ENCODE peak calls at places on chromosome 18, in six cellular contexts. H, P, V, L, T and I are unnamed samples.

GRCh38 chr18:54950221-54950620 is 9.0 kb downstream of the CCDC68 start:
- DNase-seq in H (no peak), P (no peak), V (no peak), L (peak; percentile 73), T (no peak), I (no peak)

GRCh38 chr18:28015671-28016070 is 161.3 kb downstream of the CDH2 start:
- DNase-seq in H (no peak), P (no peak), V (no peak), L (no peak), T (peak; percentile 29), I (no peak)

GRCh38 chr18:23307567-23308295 is 145.4 kb upstream of the RIOK3 start:
- DNase-seq in H (no peak), P (no peak), V (peak; percentile 89), L (peak; percentile 80), T (no peak), I (peak; percentile 58)

GRCh38 chr18:76565238-76566173 is 70.5 kb upstream of the ZNF516 start:
- DNase-seq in H (peak; percentile 75), P (peak; percentile 48), V (peak; percentile 92), L (peak; percentile 81), T (peak; percentile 79), I (peak; percentile 96)

GRCh38 chr18:55012041-55012440 is 52.8 kb upstream of the CCDC68 start:
- DNase-seq in H (no peak), P (no peak), V (peak; percentile 8), L (peak; percentile 48), T (no peak), I (no peak)

GRCh38 chr18:59867337-59868104 is 32.3 kb upstream of the PMAIP1 start:
- DNase-seq in H (no peak), P (no peak), V (no peak), L (no peak), T (no peak), I (no peak)

GRCh38 chr18:46333371-46334199 is 229.4 kb downstream of the HAUS1 start:
- DNase-seq in H (peak; percentile 54), P (peak; percentile 56), V (peak; percentile 10), L (no peak), T (no peak), I (no peak)

GRCh38 chr18:46155652-46156051 is 51.5 kb downstream of the HAUS1 start:
- DNase-seq in H (no peak), P (no peak), V (peak; percentile 69), L (peak; percentile 82), T (no peak), I (peak; percentile 90)

GRCh38 chr18:8084160-8084559 is 517.0 kb downstream of the PTPRM start:
- DNase-seq in H (peak; percentile 58), P (peak; percentile 55), V (peak; percentile 47), L (peak; percentile 42), T (peak; percentile 82), I (peak; percentile 46)

GRCh38 chr18:31125878-31126277 is 23.7 kb upstream of the DSC2 start:
- DNase-seq in H (no peak), P (no peak), V (no peak), L (no peak), T (no peak), I (no peak)

GRCh38 chr18:31116853-31117595 is 14.8 kb upstream of the DSC2 start:
- DNase-seq in H (no peak), P (no peak), V (no peak), L (no peak), T (no peak), I (no peak)

DNA sequence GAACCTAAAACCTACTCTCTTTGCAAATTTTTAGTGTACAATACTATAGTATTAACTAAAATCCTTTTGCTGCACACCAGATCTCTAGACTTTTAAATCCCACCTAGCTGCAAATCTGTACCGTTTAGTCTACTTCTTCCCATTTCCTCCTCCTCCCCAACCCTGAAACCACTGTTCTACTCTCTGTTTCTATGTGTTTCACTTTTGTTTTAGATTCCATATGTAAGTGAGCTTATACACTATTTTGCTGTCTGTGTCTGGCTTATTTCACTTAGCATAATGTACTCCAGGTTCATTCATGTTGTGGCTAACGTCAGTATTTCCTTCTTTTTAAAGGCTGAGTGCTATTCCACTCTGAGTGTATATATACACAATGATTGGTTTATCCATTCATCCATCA is 18.4 kb upstream of the DSC2 start:
- DNase-seq in H (no peak), P (no peak), V (no peak), L (no peak), T (no peak), I (no peak)
- H3K14ac ChIP-seq in H (no peak overlapping the region), P (no peak overlapping the region), V (no peak overlapping the region), L (no peak overlapping the region), T (no peak overlapping the region), I (no peak overlapping the region)

DNA sequence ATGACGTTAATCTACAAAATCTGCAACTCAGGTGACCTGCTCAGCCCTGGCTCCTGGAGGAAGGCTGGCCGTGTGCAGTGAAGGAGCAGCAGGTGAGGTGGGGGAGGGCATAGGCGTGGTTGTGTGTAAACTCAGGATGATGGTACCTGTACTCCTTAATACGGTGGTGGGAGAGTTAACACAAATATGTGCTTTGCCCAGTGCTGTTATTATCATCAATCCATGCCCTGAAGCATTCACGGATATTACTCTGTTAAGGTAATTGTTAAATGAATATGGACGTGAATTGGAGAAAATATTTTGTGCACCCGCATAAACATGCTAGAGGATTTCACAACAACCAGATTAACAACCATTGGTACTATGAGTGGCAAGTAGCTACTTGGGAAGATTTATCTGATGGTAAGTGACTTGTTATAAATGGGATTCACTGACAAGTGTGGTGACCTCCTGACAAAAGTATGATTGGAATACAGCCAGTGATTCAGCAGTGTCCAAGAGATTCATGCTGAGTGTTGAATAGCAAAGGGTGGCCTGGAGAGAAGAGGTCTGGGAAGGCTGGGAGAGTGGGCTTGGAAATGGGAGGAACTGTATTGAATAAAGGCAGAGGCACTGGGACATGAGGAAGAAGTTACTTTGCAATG is 194.1 kb downstream of the TPGS2 start:
- DNase-seq in H (no peak), P (no peak), V (peak; percentile 9), L (peak; percentile 89), T (no peak), I (no peak)
- H3K79me1 ChIP-seq in H (no peaks in the 10 kb centered on the region), P (no peaks in the 10 kb centered on the region), V (peaks cover 9% of the 10 kb centered on the region), L (no peaks in the 10 kb centered on the region), T (no peaks in the 10 kb centered on the region), I (no peaks in the 10 kb centered on the region)

GRCh38 chr18:56107821-56108485 is 520.0 kb upstream of the TCF4 start:
- DNase-seq in H (no peak), P (no peak), V (no peak), L (no peak), T (no peak), I (no peak)
- H3K14ac ChIP-seq in H (no peak overlapping the region), P (no peak overlapping the region), V (no peak overlapping the region), L (no peak overlapping the region), T (no peak overlapping the region), I (no peak overlapping the region)

DNA sequence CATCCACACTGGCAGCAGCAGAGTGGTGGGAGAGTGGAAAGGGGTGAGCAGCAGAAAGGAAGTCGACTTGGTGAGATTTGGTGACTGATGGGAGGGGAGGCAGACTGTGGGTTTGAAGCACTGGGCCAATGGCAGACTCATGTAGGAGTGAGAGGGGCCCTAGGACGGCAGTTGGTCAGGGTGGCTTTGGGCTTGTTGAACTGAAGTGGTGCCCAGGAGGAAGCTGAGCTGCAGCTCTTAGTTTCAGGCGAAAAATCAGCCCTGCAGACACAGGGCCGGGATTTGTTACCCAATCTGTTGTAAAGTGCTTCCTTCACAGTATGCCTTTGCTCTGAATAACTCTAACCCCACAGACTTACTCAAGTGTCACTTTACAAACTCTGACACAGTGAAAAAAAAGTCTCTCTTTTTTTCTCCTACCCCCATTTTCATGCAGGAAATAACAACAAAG is 226.7 kb downstream of the VAPA start:
- DNase-seq in H (no peak), P (peak; percentile 46), V (peak; percentile 88), L (peak; percentile 45), T (no peak), I (peak; percentile 21)
- H3K79me1 ChIP-seq in H (no peaks in the 10 kb centered on the region), P (no peaks in the 10 kb centered on the region), V (no peaks in the 10 kb centered on the region), L (peaks cover 2% of the 10 kb centered on the region), T (no peaks in the 10 kb centered on the region), I (no peaks in the 10 kb centered on the region)

GRCh38 chr18:47779381-47779780 is 151.1 kb downstream of the SMAD2 start:
- DNase-seq in H (no peak), P (no peak), V (no peak), L (peak; percentile 90), T (no peak), I (no peak)
- H3K14ac ChIP-seq in H (no peak overlapping the region), P (no peak overlapping the region), V (no peak overlapping the region), L (no peak overlapping the region), T (no peak overlapping the region), I (no peak overlapping the region)

DNA sequence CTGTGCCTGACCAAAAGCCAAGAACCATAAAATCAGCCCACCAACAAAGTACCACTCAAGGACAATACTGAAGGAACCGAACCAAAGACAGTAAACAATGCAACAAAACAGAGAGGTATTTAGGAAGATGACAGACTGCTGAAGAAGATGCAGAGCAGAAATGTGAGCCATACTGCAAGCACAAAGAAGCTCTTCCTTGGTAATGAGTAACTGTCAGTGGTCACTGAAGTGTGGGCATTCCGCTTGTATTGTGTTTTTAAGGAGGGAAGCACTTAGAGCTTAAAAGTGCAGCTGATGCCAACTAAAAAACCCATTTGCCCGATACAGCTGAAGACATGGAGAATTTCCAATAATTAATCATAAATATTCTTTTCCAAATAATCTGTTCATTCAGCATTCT is 34.6 kb upstream of the DSEL start:
- DNase-seq in H (peak; percentile 8), P (no peak), V (no peak), L (no peak), T (no peak), I (no peak)
- H3K79me1 ChIP-seq in H (no peaks in the 10 kb centered on the region), P (no peaks in the 10 kb centered on the region), V (no peaks in the 10 kb centered on the region), L (no peaks in the 10 kb centered on the region), T (no peaks in the 10 kb centered on the region), I (no peaks in the 10 kb centered on the region)

DNA sequence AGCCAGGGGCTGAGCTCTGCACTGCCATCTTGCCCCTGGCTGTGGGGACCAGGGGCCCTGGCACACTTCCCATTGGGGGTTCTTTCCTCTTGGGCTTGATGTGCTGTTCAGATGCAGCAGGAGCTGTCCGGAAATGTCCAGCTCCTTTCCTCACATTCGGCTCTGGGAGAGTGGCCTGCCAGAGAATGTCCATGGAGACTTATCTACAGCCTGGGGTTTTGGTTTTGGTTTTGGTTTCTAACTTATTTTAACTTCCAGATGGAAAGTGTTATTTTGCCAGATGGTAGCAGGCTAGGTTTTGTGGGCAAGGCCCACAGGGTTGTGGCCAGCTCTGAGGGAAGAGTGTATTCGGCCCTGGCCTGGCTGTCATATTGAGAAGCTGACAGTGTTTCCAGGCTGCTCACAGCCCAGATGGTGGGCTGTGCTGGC is 177.3 kb downstream of the ANKRD30B start:
- DNase-seq in H (no peak), P (no peak), V (no peak), L (no peak), T (no peak), I (no peak)
- H3K14ac ChIP-seq in H (no peak overlapping the region), P (no peak overlapping the region), V (no peak overlapping the region), L (no peak overlapping the region), T (no peak overlapping the region), I (no peak overlapping the region)